ENCODE peak calls at places on chromosomes 13 and 19, in seven cellular contexts. One of them, this sample, is unnamed.

GRCh38 chr19:13842294-13843103 is 34.4 kb upstream of the NANOS3 start:
- DNase-seq in AG08395: peak
- DNase-seq in dermis microvascular lymphatic vessel endothelial cell: no peak
- DNase-seq in activated T-cell treated with anti-CD3 and anti-CD28 coated beads for 1 hour: peak
- DNase-seq in SK-N-DZ: peak
- DNase-seq in naive thymus-derived CD4-positive, alpha-beta T cell: peak
- DNase-seq in activated T-helper 9 cell treated with anti-CD3 and anti-CD28 coated beads, Interleukin-2, amount 50 U/mL, for 16 hours: peak
- DNase-seq in this sample: peak

GRCh38 chr13:45055198-45055901 is 65.0 kb upstream of the GTF2F2 start:
- DNase-seq in activated T-cell treated with anti-CD3 and anti-CD28 coated beads for 1 hour: no peak
- DNase-seq in AG08395: peak
- DNase-seq in activated T-helper 9 cell treated with anti-CD3 and anti-CD28 coated beads, Interleukin-2, amount 50 U/mL, for 16 hours: peak
- DNase-seq in naive thymus-derived CD4-positive, alpha-beta T cell: no peak
- DNase-seq in SK-N-DZ: no peak
- DNase-seq in dermis microvascular lymphatic vessel endothelial cell: peak
- DNase-seq in this sample: no peak

GRCh38 chr13:113045214-113046007 is 60.2 kb upstream of the F7 start:
- DNase-seq in activated T-cell treated with anti-CD3 and anti-CD28 coated beads for 1 hour: no peak
- DNase-seq in naive thymus-derived CD4-positive, alpha-beta T cell: no peak
- DNase-seq in SK-N-DZ: no peak
- DNase-seq in AG08395: no peak
- DNase-seq in dermis microvascular lymphatic vessel endothelial cell: no peak
- DNase-seq in activated T-helper 9 cell treated with anti-CD3 and anti-CD28 coated beads, Interleukin-2, amount 50 U/mL, for 16 hours: no peak
- DNase-seq in this sample: no peak

GRCh38 chr19:34220472-34221063 is 33.8 kb upstream of the GARRE1 start:
- DNase-seq in dermis microvascular lymphatic vessel endothelial cell: peak
- DNase-seq in AG08395: peak
- DNase-seq in SK-N-DZ: peak
- DNase-seq in activated T-cell treated with anti-CD3 and anti-CD28 coated beads for 1 hour: peak
- DNase-seq in naive thymus-derived CD4-positive, alpha-beta T cell: peak
- DNase-seq in activated T-helper 9 cell treated with anti-CD3 and anti-CD28 coated beads, Interleukin-2, amount 50 U/mL, for 16 hours: peak
- DNase-seq in this sample: peak

GRCh38 chr19:9151367-9151766 is 11.2 kb downstream of the ZNF317 start:
- DNase-seq in SK-N-DZ: no peak
- DNase-seq in naive thymus-derived CD4-positive, alpha-beta T cell: no peak
- DNase-seq in activated T-cell treated with anti-CD3 and anti-CD28 coated beads for 1 hour: no peak
- DNase-seq in activated T-helper 9 cell treated with anti-CD3 and anti-CD28 coated beads, Interleukin-2, amount 50 U/mL, for 16 hours: no peak
- DNase-seq in AG08395: no peak
- DNase-seq in dermis microvascular lymphatic vessel endothelial cell: no peak
- DNase-seq in this sample: no peak

GRCh38 chr13:82655518-82655855 is 1226.8 kb downstream of the SLITRK1 start:
- DNase-seq in SK-N-DZ: no peak
- DNase-seq in AG08395: no peak
- DNase-seq in naive thymus-derived CD4-positive, alpha-beta T cell: no peak
- DNase-seq in dermis microvascular lymphatic vessel endothelial cell: no peak
- DNase-seq in activated T-helper 9 cell treated with anti-CD3 and anti-CD28 coated beads, Interleukin-2, amount 50 U/mL, for 16 hours: no peak
- DNase-seq in activated T-cell treated with anti-CD3 and anti-CD28 coated beads for 1 hour: no peak
- DNase-seq in this sample: no peak

GRCh38 chr13:40152145-40152544 is 496.7 kb downstream of the COG6 start:
- DNase-seq in naive thymus-derived CD4-positive, alpha-beta T cell: no peak
- DNase-seq in activated T-cell treated with anti-CD3 and anti-CD28 coated beads for 1 hour: no peak
- DNase-seq in activated T-helper 9 cell treated with anti-CD3 and anti-CD28 coated beads, Interleukin-2, amount 50 U/mL, for 16 hours: no peak
- DNase-seq in dermis microvascular lymphatic vessel endothelial cell: no peak
- DNase-seq in SK-N-DZ: no peak
- DNase-seq in AG08395: peak
- DNase-seq in this sample: no peak

GRCh38 chr19:51219307-51219706 is 5.6 kb upstream of the CD33 start:
- DNase-seq in naive thymus-derived CD4-positive, alpha-beta T cell: no peak
- DNase-seq in activated T-helper 9 cell treated with anti-CD3 and anti-CD28 coated beads, Interleukin-2, amount 50 U/mL, for 16 hours: no peak
- DNase-seq in SK-N-DZ: no peak
- DNase-seq in dermis microvascular lymphatic vessel endothelial cell: no peak
- DNase-seq in activated T-cell treated with anti-CD3 and anti-CD28 coated beads for 1 hour: no peak
- DNase-seq in AG08395: no peak
- DNase-seq in this sample: no peak

GRCh38 chr13:113399755-113400149 is 35.8 kb upstream of the GRTP1 start:
- DNase-seq in dermis microvascular lymphatic vessel endothelial cell: no peak
- DNase-seq in activated T-helper 9 cell treated with anti-CD3 and anti-CD28 coated beads, Interleukin-2, amount 50 U/mL, for 16 hours: no peak
- DNase-seq in naive thymus-derived CD4-positive, alpha-beta T cell: no peak
- DNase-seq in activated T-cell treated with anti-CD3 and anti-CD28 coated beads for 1 hour: no peak
- DNase-seq in AG08395: no peak
- DNase-seq in SK-N-DZ: no peak
- DNase-seq in this sample: no peak

GRCh38 chr13:50990540-50991506 is 81.2 kb downstream of the RNASEH2B start:
- DNase-seq in SK-N-DZ: peak
- DNase-seq in AG08395: peak
- DNase-seq in activated T-helper 9 cell treated with anti-CD3 and anti-CD28 coated beads, Interleukin-2, amount 50 U/mL, for 16 hours: no peak
- DNase-seq in activated T-cell treated with anti-CD3 and anti-CD28 coated beads for 1 hour: no peak
- DNase-seq in dermis microvascular lymphatic vessel endothelial cell: no peak
- DNase-seq in naive thymus-derived CD4-positive, alpha-beta T cell: no peak
- DNase-seq in this sample: no peak

This sample was measured in T follicular helper cell.